ENCODE peak calls at places on chromosomes 3 and 15, in nine cellular contexts. Y, V, I, A, Z, E, C, R and T are unnamed samples.

GRCh38 chr3:111915905-111916304 is 56.8 kb downstream of the PHLDB2 start:
- DNase-seq in Y (no peak), V (no peak), I (no peak), A (no peak), Z (peak; percentile 11), E (no peak), C (no peak), R (no peak), T (no peak)

GRCh38 chr15:101003706-101004105 is 84.5 kb downstream of the LRRK1 start:
- DNase-seq in Y (no peak), V (no peak), I (no peak), A (peak; percentile 33), Z (peak; percentile 29), E (no peak), C (no peak), R (no peak), T (no peak)

GRCh38 chr15:58457466-58457965 is 25.7 kb downstream of the LIPC start:
- DNase-seq in Y (no peak), V (peak; percentile 85), I (no peak), A (no peak), Z (no peak), E (no peak), C (no peak), R (no peak), T (no peak)

GRCh38 chr3:81968628-81969027 is 207.2 kb upstream of the GBE1 start:
- DNase-seq in Y (no peak), V (no peak), I (no peak), A (no peak), Z (peak; percentile 68), E (no peak), C (no peak), R (no peak), T (no peak)

GRCh38 chr3:115330406-115330805 is 183.3 kb upstream of the ZBTB20 start:
- DNase-seq in Y (no peak), V (peak; percentile 72), I (no peak), A (no peak), Z (no peak), E (no peak), C (no peak), R (no peak), T (no peak)

GRCh38 chr3:156581954-156582353 is 27.0 kb upstream of the SSR3 start:
- DNase-seq in Y (no peak), V (no peak), I (no peak), A (no peak), Z (no peak), E (no peak), C (no peak), R (no peak), T (no peak)

GRCh38 chr3:102183623-102184022 is 251.2 kb upstream of the ZPLD1 start:
- DNase-seq in Y (no peak), V (no peak), I (no peak), A (no peak), Z (no peak), E (no peak), C (no peak), R (no peak), T (no peak)

GRCh38 chr3:158791259-158791920 is 10.5 kb upstream of the MFSD1 start:
- DNase-seq in Y (no peak), V (peak; percentile 72), I (no peak), A (no peak), Z (peak; percentile 77), E (no peak), C (no peak), R (no peak), T (peak; percentile 3)

GRCh38 chr3:17195192-17195611 is 310.4 kb downstream of the PLCL2 start:
- DNase-seq in Y (peak; percentile 32), V (no peak), I (no peak), A (no peak), Z (no peak), E (no peak), C (peak; percentile 58), R (no peak), T (no peak)

GRCh38 chr3:104787306-104787705 is 579.4 kb upstream of the ALCAM start:
- DNase-seq in Y (no peak), V (no peak), I (no peak), A (no peak), Z (no peak), E (no peak), C (no peak), R (no peak), T (no peak)

GRCh38 chr3:184874709-184875644 is 63.0 kb downstream of the VPS8 start:
- DNase-seq in Y (no peak), V (peak; percentile 13), I (no peak), A (no peak), Z (peak; percentile 75), E (no peak), C (no peak), R (no peak), T (no peak)

GRCh38 chr3:152518346-152518745 is 249.6 kb downstream of the MBNL1 start:
- DNase-seq in Y (no peak), V (no peak), I (no peak), A (no peak), Z (no peak), E (no peak), C (no peak), R (no peak), T (no peak)